ENCODE peak calls at places on chromosome 18, in five cellular contexts. One of them, this sample, is unnamed.

GRCh38 chr18:76499596-76500340 is 4.7 kb upstream of the ZNF516 start:
- DNase-seq in M059J: no peak
- DNase-seq in HEK293T: no peak
- DNase-seq in left colon: no peak
- DNase-seq in osteocyte: no peak
- DNase-seq in this sample: no peak

GRCh38 chr18:63042351-63042750 is 277.2 kb downstream of the BCL2 start:
- DNase-seq in M059J: no peak
- DNase-seq in HEK293T: no peak
- DNase-seq in left colon: no peak
- DNase-seq in osteocyte: no peak
- DNase-seq in this sample: no peak

GRCh38 chr18:39966275-39966674 is 1988.8 kb upstream of the PIK3C3 start:
- DNase-seq in M059J: peak; percentile 12
- DNase-seq in HEK293T: peak; percentile 30
- DNase-seq in left colon: no peak
- DNase-seq in osteocyte: no peak
- DNase-seq in this sample: no peak

GRCh38 chr18:23912356-23912755 is 102.2 kb upstream of the TTC39C start:
- DNase-seq in M059J: peak; percentile 57
- DNase-seq in HEK293T: no peak
- DNase-seq in left colon: no peak
- DNase-seq in osteocyte: no peak
- DNase-seq in this sample: no peak

GRCh38 chr18:10249270-10249669 is 205.2 kb upstream of the APCDD1 start:
- DNase-seq in M059J: no peak
- DNase-seq in HEK293T: peak; percentile 15
- DNase-seq in left colon: no peak
- DNase-seq in osteocyte: no peak
- DNase-seq in this sample: no peak

GRCh38 chr18:7038330-7038846 is 79.2 kb downstream of the LAMA1 start:
- DNase-seq in M059J: peak; percentile 87
- DNase-seq in HEK293T: peak; percentile 65
- DNase-seq in left colon: peak; percentile 61
- DNase-seq in osteocyte: no peak
- DNase-seq in this sample: no peak

GRCh38 chr18:61854578-61854977 is 38.2 kb downstream of the RNF152 start:
- DNase-seq in M059J: peak; percentile 35
- DNase-seq in HEK293T: no peak
- DNase-seq in left colon: no peak
- DNase-seq in osteocyte: no peak
- DNase-seq in this sample: no peak

GRCh38 chr18:35282353-35282752 is 7.7 kb downstream of the ZSCAN30 start:
- DNase-seq in M059J: peak; percentile 88
- DNase-seq in HEK293T: no peak
- DNase-seq in left colon: no peak
- DNase-seq in osteocyte: no peak
- DNase-seq in this sample: no peak

GRCh38 chr18:21000667-21001066 is 110.9 kb downstream of the ROCK1 start:
- DNase-seq in M059J: peak; percentile 34
- DNase-seq in HEK293T: no peak
- DNase-seq in left colon: no peak
- DNase-seq in osteocyte: no peak
- DNase-seq in this sample: no peak

GRCh38 chr18:2976733-2977132 is 36.2 kb downstream of the LPIN2 start:
- DNase-seq in M059J: no peak
- DNase-seq in HEK293T: no peak
- DNase-seq in left colon: no peak
- DNase-seq in osteocyte: no peak
- DNase-seq in this sample: no peak

GRCh38 chr18:12008181-12008767 is 27.0 kb downstream of the IMPA2 start:
- DNase-seq in M059J: no peak
- DNase-seq in HEK293T: no peak
- DNase-seq in left colon: peak; percentile 58
- DNase-seq in osteocyte: no peak
- DNase-seq in this sample: no peak

GRCh38 chr18:62741118-62741566 is 25.8 kb downstream of the PHLPP1 start:
- DNase-seq in M059J: peak; percentile 73
- DNase-seq in HEK293T: peak; percentile 12
- DNase-seq in left colon: no peak
- DNase-seq in osteocyte: no peak
- DNase-seq in this sample: no peak

This sample was measured in T follicular helper cell.